ENCODE peak calls at places on chromosomes 3 and 15, in five cellular contexts. Q is upper lobe of right lung, K is neural progenitor cell, M is PC-9, Y is PC-3. S is an unnamed sample.

GRCh38 chr3:14216257-14217048 is 37.8 kb downstream of the LSM3 start:
- DNase-seq in Q (no peak), K (peak), M (peak), Y (no peak), S (peak)

GRCh38 chr3:97882975-97883598 is 61.3 kb downstream of the CRYBG3 start:
- DNase-seq in Q (no peak), K (no peak), M (peak), Y (peak), S (peak)

GRCh38 chr3:30426319-30426993 is 179.9 kb upstream of the TGFBR2 start:
- DNase-seq in Q (no peak), K (peak), M (no peak), Y (no peak), S (peak)

GRCh38 chr15:86139828-86140227 is 60.2 kb downstream of the AGBL1 start:
- DNase-seq in Q (no peak), K (peak), M (peak), Y (no peak), S (peak)

GRCh38 chr15:66481107-66481856 is 16.3 kb downstream of the SNAPC5 start:
- DNase-seq in Q (no peak), K (no peak), M (peak), Y (peak), S (no peak)

GRCh38 chr3:83873550-83873949 is 1085.2 kb upstream of the CADM2 start:
- DNase-seq in Q (no peak), K (no peak), M (no peak), Y (peak), S (no peak)

GRCh38 chr15:64938192-64938591 is 26.5 kb downstream of the ANKDD1A start:
- DNase-seq in Q (no peak), K (no peak), M (peak), Y (peak), S (no peak)

GRCh38 chr15:85741662-85742061 is 53.1 kb downstream of the KLHL25 start:
- DNase-seq in Q (no peak), K (no peak), M (no peak), Y (no peak), S (no peak)

GRCh38 chr3:171776839-171777607 is 33.3 kb downstream of the PLD1 start:
- DNase-seq in Q (no peak), K (no peak), M (no peak), Y (peak), S (no peak)

GRCh38 chr15:44633603-44634002 is 29.9 kb downstream of the SPG11 start:
- DNase-seq in Q (no peak), K (no peak), M (no peak), Y (peak), S (peak)

GRCh38 chr3:11411956-11412355 is 139.8 kb downstream of the ATG7 start:
- DNase-seq in Q (no peak), K (no peak), M (no peak), Y (no peak), S (no peak)

GRCh38 chr15:68492855-68493254 is 60.9 kb upstream of the ITGA11 start:
- DNase-seq in Q (no peak), K (no peak), M (no peak), Y (no peak), S (no peak)

GRCh38 chr15:28955160-28955502 is 69.4 kb downstream of the APBA2 start:
- DNase-seq in Q (no peak), K (peak), M (no peak), Y (peak), S (peak)

GRCh38 chr3:190912736-190913135 is 50.2 kb upstream of the GMNC start:
- DNase-seq in Q (no peak), K (no peak), M (no peak), Y (peak), S (no peak)

GRCh38 chr15:64571857-64572291 is 111.5 kb downstream of the ZNF609 start:
- DNase-seq in Q (no peak), K (no peak), M (peak), Y (peak), S (no peak)

GRCh38 chr3:134312873-134313838 is 61.1 kb downstream of the AMOTL2 start:
- DNase-seq in Q (peak), K (peak), M (peak), Y (peak), S (no peak)

GRCh38 chr3:115281697-115282685 is 134.9 kb upstream of the ZBTB20 start:
- DNase-seq in Q (no peak), K (no peak), M (no peak), Y (no peak), S (no peak)

GRCh38 chr3:133805384-133805701 is 272 bp upstream of the SRPRB start:
- DNase-seq in Q (no peak), K (no peak), M (no peak), Y (peak), S (no peak)

GRCh38 chr3:141646760-141647561 is 91.1 kb upstream of the RNF7 start:
- DNase-seq in Q (no peak), K (peak), M (peak), Y (peak), S (peak)

GRCh38 chr3:143234521-143234920 is 115.0 kb downstream of the CHST2 start:
- DNase-seq in Q (no peak), K (no peak), M (no peak), Y (no peak), S (no peak)

GRCh38 chr3:187736418-187736871 is 8.8 kb downstream of the BCL6 start:
- DNase-seq in Q (no peak), K (no peak), M (peak), Y (peak), S (peak)

GRCh38 chr15:29774900-29775299 is 47.4 kb downstream of the TJP1 start:
- DNase-seq in Q (no peak), K (no peak), M (peak), Y (peak), S (peak)

GRCh38 chr3:183592820-183593219 is 37.3 kb upstream of the KLHL6 start:
- DNase-seq in Q (no peak), K (no peak), M (no peak), Y (no peak), S (no peak)

GRCh38 chr15:87347806-87348515 is 908.6 kb downstream of the NTRK3 start:
- DNase-seq in Q (no peak), K (no peak), M (no peak), Y (no peak), S (no peak)

GRCh38 chr3:128247841-128248240 is 94.6 kb downstream of the EEFSEC start:
- DNase-seq in Q (no peak), K (no peak), M (no peak), Y (no peak), S (no peak)

GRCh38 chr15:64901141-64901540 is 10.6 kb upstream of the ANKDD1A start:
- DNase-seq in Q (no peak), K (no peak), M (no peak), Y (no peak), S (no peak)

GRCh38 chr3:153624310-153625030 is 462.4 kb downstream of the RAP2B start:
- DNase-seq in Q (no peak), K (no peak), M (no peak), Y (no peak), S (peak)

GRCh38 chr3:45168451-45168850 is 22.3 kb upstream of the CDCP1 start:
- DNase-seq in Q (no peak), K (no peak), M (no peak), Y (no peak), S (no peak)
- TF ChIP-seq CTCF in Q (no peak), K (no peak), M (no peak), Y (no peak), S (no peak)

GRCh38 chr15:24678485-24678884 is 2.9 kb downstream of the NPAP1 start:
- DNase-seq in Q (no peak), K (peak), M (no peak), Y (no peak), S (no peak)
- H3K27ac ChIP-seq in Q (no peak), K (no peak), M (no peak), Y (no peak), S (no peak)

GRCh38 chr3:63662500-63662899 is 10.0 kb downstream of the SNTN start:
- DNase-seq in Q (no peak), K (peak), M (no peak), Y (peak), S (peak)

GRCh38 chr3:63662011-63662410 is 9.5 kb downstream of the SNTN start:
- DNase-seq in Q (no peak), K (no peak), M (no peak), Y (no peak), S (no peak)

GRCh38 chr3:63655519-63655918 is 3.0 kb downstream of the SNTN start:
- DNase-seq in Q (no peak), K (no peak), M (no peak), Y (peak), S (no peak)

GRCh38 chr3:63656791-63657190 is 4.3 kb downstream of the SNTN start:
- DNase-seq in Q (no peak), K (no peak), M (no peak), Y (peak), S (no peak)

DNA sequence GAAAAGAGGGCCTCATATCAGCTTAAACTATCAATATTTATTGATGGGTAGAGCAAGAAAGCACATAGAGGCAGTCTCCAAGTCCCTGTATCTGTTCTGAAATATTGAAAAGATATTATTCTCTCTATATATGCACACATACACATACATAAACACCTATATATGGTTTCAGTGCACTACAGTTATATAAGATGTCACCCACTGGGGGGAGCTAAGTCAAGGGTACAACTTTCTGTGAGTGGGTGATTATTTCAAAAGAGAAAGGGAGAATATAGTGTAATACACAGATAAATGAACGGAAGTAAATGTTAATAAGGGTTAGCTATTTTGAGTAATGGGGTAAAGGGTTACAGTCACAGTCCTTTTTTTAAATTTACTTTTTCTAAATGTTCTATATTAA is 8.8 kb downstream of the SNTN start:
- DNase-seq in Q (no peak), K (no peak), M (no peak), Y (no peak), S (peak)
- TF ChIP-seq CTCF in Q (no peak), K (no peak), M (no peak), Y (peak), S (peak)

GRCh38 chr3:66418432-66419052 is 82.3 kb downstream of the LRIG1 start:
- DNase-seq in Q (peak), K (no peak), M (no peak), Y (no peak), S (no peak)
- H3K27ac ChIP-seq in Q (peak), K (peak), M (no peak), Y (no peak), S (no peak)